ENCODE peak calls at places on chromosome 22, in seven cellular contexts. Q, C, R, Z, G, W and O are unnamed samples.

GRCh38 chr22:23380230-23380573 is 199.9 kb downstream of the IGLL1 start:
- DNase-seq in Q (no peak), C (no peak), R (no peak), Z (no peak), G (no peak), W (no peak), O (no peak)

GRCh38 chr22:50251472-50252054 is 498 bp upstream of the HDAC10 start:
- DNase-seq in Q (no peak), C (no peak), R (no peak), Z (no peak), G (no peak), W (no peak), O (no peak)

GRCh38 chr22:31556627-31557203 is 60.4 kb downstream of the SFI1 start:
- DNase-seq in Q (peak), C (peak), R (no peak), Z (no peak), G (peak), W (no peak), O (peak)

GRCh38 chr22:34761111-34761510 is 304.8 kb upstream of the ISX start:
- DNase-seq in Q (no peak), C (peak), R (no peak), Z (no peak), G (no peak), W (no peak), O (no peak)

GRCh38 chr22:48742556-48743343 is 1084.9 kb downstream of the BRD1 start:
- DNase-seq in Q (no peak), C (no peak), R (peak), Z (no peak), G (no peak), W (no peak), O (peak)

GRCh38 chr22:17434856-17435255 is 65.6 kb downstream of the CECR2 start:
- DNase-seq in Q (no peak), C (peak), R (no peak), Z (no peak), G (no peak), W (no peak), O (no peak)

GRCh38 chr22:26610072-26610958 is 7.5 kb downstream of the CRYBB1 start:
- DNase-seq in Q (no peak), C (peak), R (no peak), Z (peak), G (no peak), W (no peak), O (peak)

GRCh38 chr22:35131423-35132050 is 65.6 kb downstream of the ISX start:
- DNase-seq in Q (no peak), C (no peak), R (no peak), Z (no peak), G (no peak), W (no peak), O (no peak)

GRCh38 chr22:47047321-47048122 is 285.1 kb downstream of the TBC1D22A start:
- DNase-seq in Q (no peak), C (no peak), R (no peak), Z (peak), G (no peak), W (no peak), O (no peak)

GRCh38 chr22:49964493-49965290 is 4.1 kb downstream of the PIM3 start:
- DNase-seq in Q (no peak), C (no peak), R (peak), Z (peak), G (no peak), W (peak), O (no peak)

GRCh38 chr22:44526431-44527115 is 28.5 kb upstream of the RTL6 start:
- DNase-seq in Q (no peak), C (no peak), R (peak), Z (no peak), G (no peak), W (no peak), O (peak)

GRCh38 chr22:33000342-33001280 is 57.6 kb downstream of the SYN3 start:
- DNase-seq in Q (peak), C (peak), R (peak), Z (peak), G (peak), W (no peak), O (peak)

GRCh38 chr22:44410396-44411056 is 87.5 kb downstream of the RTL6 start:
- DNase-seq in Q (no peak), C (no peak), R (peak), Z (peak), G (no peak), W (no peak), O (no peak)

GRCh38 chr22:27537481-27537891 is 264.1 kb downstream of the MN1 start:
- DNase-seq in Q (no peak), C (no peak), R (no peak), Z (peak), G (peak), W (no peak), O (no peak)

GRCh38 chr22:44804327-44804726 is 52.0 kb downstream of the ARHGAP8 start:
- DNase-seq in Q (no peak), C (no peak), R (no peak), Z (no peak), G (no peak), W (no peak), O (no peak)

GRCh38 chr22:34111210-34111824 is 191.0 kb upstream of the LARGE1 start:
- DNase-seq in Q (peak), C (no peak), R (no peak), Z (no peak), G (no peak), W (no peak), O (no peak)

GRCh38 chr22:28773461-28773867 is 969 bp downstream of the CCDC117 start:
- DNase-seq in Q (peak), C (peak), R (no peak), Z (no peak), G (peak), W (no peak), O (peak)

GRCh38 chr22:36339171-36340065 is 48.3 kb downstream of the MYH9 start:
- DNase-seq in Q (no peak), C (peak), R (no peak), Z (no peak), G (peak), W (no peak), O (peak)

GRCh38 chr22:22406445-22406844 is 102.1 kb downstream of the ZNF280B start:
- DNase-seq in Q (no peak), C (no peak), R (no peak), Z (no peak), G (no peak), W (no peak), O (no peak)

DNA sequence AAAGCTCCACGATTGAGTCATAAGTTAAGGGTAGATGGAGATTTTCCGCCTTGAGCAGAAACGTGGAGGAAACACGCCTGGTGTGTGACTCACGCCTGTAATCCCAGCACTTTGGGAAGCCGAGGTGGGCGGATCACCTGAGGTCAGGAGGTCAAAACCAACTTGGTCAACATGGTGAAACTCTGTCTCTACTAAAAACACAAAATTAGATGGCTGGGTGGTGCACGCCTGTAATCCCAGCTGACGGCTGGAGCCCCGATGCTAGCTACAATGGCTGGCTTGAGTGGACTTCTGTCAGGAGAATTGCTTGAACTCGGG is 17.3 kb upstream of the DGCR8 start:
- DNase-seq in Q (no peak), C (peak), R (no peak), Z (no peak), G (no peak), W (no peak), O (no peak)
- H3K27ac ChIP-seq in Q (no peak), C (no peak), R (no peak), Z (no peak), G (no peak), W (no peak), O (no peak)

GRCh38 chr22:38872172-38872830 is at the start of gene CBX6:
- DNase-seq in Q (peak), C (peak), R (peak), Z (peak), G (peak), W (peak), O (peak)

GRCh38 chr22:38874529-38875222 is 2.7 kb upstream of the CBX6 start:
- DNase-seq in Q (no peak), C (no peak), R (no peak), Z (no peak), G (no peak), W (no peak), O (no peak)

GRCh38 chr22:38872831-38873248 is 824 bp upstream of the CBX6 start:
- DNase-seq in Q (peak), C (peak), R (peak), Z (peak), G (peak), W (no peak), O (no peak)

GRCh38 chr22:38871360-38872171 is 450 bp downstream of the CBX6 start:
- DNase-seq in Q (no peak), C (no peak), R (no peak), Z (no peak), G (no peak), W (no peak), O (peak)

GRCh38 chr22:38873469-38874411 is 1.7 kb upstream of the CBX6 start:
- DNase-seq in Q (no peak), C (no peak), R (no peak), Z (no peak), G (no peak), W (no peak), O (no peak)
- H3K27ac ChIP-seq in Q (peak), C (no peak), R (peak), Z (peak), G (no peak), W (peak), O (no peak)

GRCh38 chr22:40101417-40102101 is 76.2 kb upstream of the TNRC6B start:
- DNase-seq in Q (no peak), C (no peak), R (no peak), Z (no peak), G (no peak), W (no peak), O (no peak)
- H3K27ac ChIP-seq in Q (no peak), C (no peak), R (peak), Z (no peak), G (no peak), W (no peak), O (no peak)

GRCh38 chr22:43127166-43127908 is 15.9 kb downstream of the MCAT start:
- DNase-seq in Q (no peak), C (no peak), R (no peak), Z (no peak), G (no peak), W (no peak), O (no peak)
- H3K27ac ChIP-seq in Q (no peak), C (no peak), R (peak), Z (no peak), G (peak), W (no peak), O (peak)